ENCODE peak calls at places on chromosome 10, in ten cellular contexts. L is stomach; B is pancreas; G is ovary; T is heart left ventricle; M is IMR-90; J is CD8-positive, alpha-beta memory T cell; Y is uterus; F is NT2/D1; Q is upper lobe of right lung. A is an unnamed sample. For H3K4me1 and H3K27me3, the result is how much of the 10 kb centered on the place peaks cover.

GRCh38 chr10:16521311-16522016 is at the start of gene C1QL3:
- DNase-seq in J (no peak), T (no peak), G (no peak), Y (no peak), F (no peak), Q (no peak), M (peak), B (peak), L (peak), A (no peak)

GRCh38 chr10:89566095-89566950 is 30.9 kb upstream of the SLC16A12 start:
- DNase-seq in Q (no peak), B (no peak), T (no peak), F (no peak), L (no peak), J (no peak), M (no peak), Y (no peak), G (no peak), A (no peak)

GRCh38 chr10:32295027-32295426 is 51.9 kb downstream of the EPC1 start:
- DNase-seq in T (no peak), G (no peak), F (no peak), L (no peak), M (no peak), J (no peak), Y (no peak), B (no peak), Q (no peak), A (no peak)

GRCh38 chr10:80443531-80443974 is 10.6 kb upstream of the TSPAN14 start:
- DNase-seq in L (no peak), T (no peak), M (no peak), F (no peak), Q (no peak), G (no peak), J (no peak), Y (no peak), B (no peak), A (no peak)

GRCh38 chr10:24917979-24918378 is 34.4 kb downstream of the PRTFDC1 start:
- DNase-seq in L (no peak), T (no peak), M (no peak), F (no peak), J (no peak), G (no peak), B (no peak), Q (no peak), Y (no peak), A (no peak)

GRCh38 chr10:118689070-118689858 is 65.5 kb downstream of the CACUL1 start:
- DNase-seq in T (no peak), Y (no peak), B (no peak), F (no peak), G (no peak), Q (no peak), M (no peak), L (no peak), J (no peak), A (no peak)

GRCh38 chr10:3766046-3766761 is 18.8 kb downstream of the KLF6 start:
- DNase-seq in G (no peak), B (no peak), T (no peak), L (no peak), Y (peak), Q (no peak), M (peak), J (no peak), F (no peak), A (no peak)

GRCh38 chr10:103888113-103888841 is 29.7 kb downstream of the STN1 start:
- DNase-seq in Y (peak), G (peak), J (no peak), B (peak), L (peak), F (no peak), M (peak), Q (peak), T (peak), A (peak)

GRCh38 chr10:36612436-36612835 is 513.0 kb upstream of the ANKRD30A start:
- DNase-seq in Y (no peak), F (no peak), M (no peak), T (no peak), J (no peak), L (no peak), B (no peak), G (no peak), Q (no peak), A (no peak)

GRCh38 chr10:113071446-113071845 is 121.4 kb downstream of the TCF7L2 start:
- DNase-seq in T (peak), J (no peak), G (peak), B (peak), M (peak), L (peak), F (no peak), Y (peak), Q (no peak), A (no peak)

DNA sequence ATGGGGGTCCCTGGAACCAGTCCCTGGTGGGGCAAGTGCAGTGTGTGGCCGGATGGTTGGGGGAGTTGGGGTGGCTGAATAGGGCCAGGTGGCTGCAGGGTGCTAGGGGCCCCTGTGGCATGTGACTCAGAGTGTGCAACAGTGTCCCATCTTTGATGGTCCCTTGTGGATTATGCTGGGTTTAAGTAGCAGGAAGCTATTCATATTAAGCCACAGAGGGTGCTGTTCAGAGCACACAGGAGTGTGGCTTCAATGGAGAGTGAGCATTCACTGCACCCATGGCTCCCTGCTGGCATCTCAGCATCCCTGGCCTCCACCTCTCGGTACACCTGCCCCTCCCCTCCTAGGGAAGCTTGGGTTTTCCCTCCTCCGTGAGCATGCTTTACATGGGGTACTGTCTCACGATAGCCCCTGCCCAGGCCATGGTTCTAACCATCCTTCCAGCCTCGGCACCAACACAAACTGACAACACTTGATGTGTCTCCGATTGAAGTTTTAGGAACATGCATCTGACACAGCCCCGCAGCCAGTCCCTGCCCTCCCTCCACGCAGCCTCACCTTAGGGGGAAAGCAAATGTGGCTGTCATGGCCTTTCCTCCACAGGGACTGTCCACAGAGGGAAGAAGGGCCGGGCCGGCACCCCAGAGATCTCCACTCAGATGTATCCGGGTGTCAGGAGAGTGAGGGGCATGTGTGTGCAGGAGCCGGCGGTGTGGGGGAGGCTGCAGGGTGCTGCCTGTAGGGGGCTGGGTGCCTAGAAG is 30.4 kb upstream of the PPIF start:
- DNase-seq in T (no peak), Y (no peak), F (no peak), Q (peak), J (no peak), L (no peak), G (no peak), B (no peak), M (peak), A (no peak)
- H3K4me1 ChIP-seq in T (half or more), Y (under half), F (under half), Q (under half), J (half or more), L (under half), G (under half), B (under half), M (under half), A (under half)

GRCh38 chr10:71982269-71983178 is 18.3 kb downstream of the CHST3 start:
- DNase-seq in J (no peak), G (no peak), L (no peak), F (no peak), B (no peak), T (no peak), Y (no peak), M (no peak), Q (no peak), A (no peak)
- H3K27me3 ChIP-seq in J (under half), G (under half), L (under half), F (under half), B (under half), T (under half), Y (under half), M (under half), Q (under half), A (under half)

GRCh38 chr10:14595526-14596182 is 179.0 kb downstream of the FAM107B start:
- DNase-seq in B (no peak), J (no peak), Y (no peak), T (no peak), M (no peak), G (no peak), L (no peak), F (no peak), Q (no peak), A (no peak)

GRCh38 chr10:14600065-14600464 is 174.6 kb downstream of the FAM107B start:
- DNase-seq in F (no peak), T (no peak), Q (no peak), L (no peak), M (no peak), B (no peak), J (no peak), Y (no peak), G (no peak), A (no peak)

GRCh38 chr10:14602807-14603538 is 171.7 kb downstream of the FAM107B start:
- DNase-seq in M (peak), G (no peak), Q (no peak), T (no peak), B (no peak), Y (no peak), J (no peak), L (no peak), F (no peak), A (no peak)

GRCh38 chr10:14601872-14602725 is 172.6 kb downstream of the FAM107B start:
- DNase-seq in G (no peak), Y (peak), M (peak), F (no peak), L (peak), T (no peak), B (peak), Q (no peak), J (peak), A (peak)

DNA sequence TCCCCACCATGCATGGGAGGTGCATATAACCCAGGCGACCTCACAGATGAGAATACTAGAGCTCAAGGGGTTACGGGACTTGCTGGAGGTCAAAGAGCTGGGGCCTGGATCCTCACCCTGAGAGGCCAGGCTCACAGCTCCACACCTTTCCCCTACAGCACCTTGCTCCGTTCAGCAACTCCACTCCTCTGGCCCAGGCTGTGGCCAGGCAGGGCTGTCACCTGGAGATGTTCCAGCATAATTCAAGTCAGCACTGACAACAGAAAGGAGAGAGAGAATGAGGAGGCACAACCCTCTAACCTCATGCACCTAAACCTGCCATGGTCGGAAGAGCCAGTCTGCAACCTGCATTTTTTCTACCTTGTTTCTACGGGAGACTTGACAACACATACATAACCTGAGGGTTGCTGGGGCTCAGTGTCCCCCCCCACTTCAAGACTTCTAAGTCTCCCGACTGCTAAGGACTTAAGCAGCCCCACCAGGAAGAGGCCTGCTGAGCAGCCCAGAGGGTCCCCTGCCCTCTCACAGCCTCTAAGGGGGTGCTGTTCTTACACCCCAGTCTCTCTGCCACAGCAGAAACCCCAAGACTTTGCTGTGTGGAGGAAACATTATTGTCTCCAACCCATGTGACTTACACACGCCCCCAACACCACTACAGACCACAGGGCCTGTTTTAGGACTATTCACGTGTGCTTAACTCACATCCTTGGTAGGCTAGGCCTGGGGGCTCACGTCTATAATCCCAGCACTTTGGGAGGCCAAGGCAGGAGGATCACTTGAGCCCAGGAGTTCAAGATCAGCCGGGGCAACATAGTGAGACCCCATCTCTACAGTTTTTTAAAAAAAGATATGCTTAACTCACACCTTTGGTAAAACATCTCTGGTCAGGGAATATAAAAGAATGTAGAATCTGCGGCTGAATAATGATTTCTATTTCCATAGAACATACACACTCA is 175.6 kb downstream of the FAM107B start:
- DNase-seq in L (peak), F (no peak), Q (no peak), J (peak), M (no peak), B (no peak), T (no peak), Y (no peak), G (no peak), A (no peak)
- H3K4me1 ChIP-seq in L (under half), F (under half), Q (under half), J (under half), M (under half), B (under half), T (under half), Y (under half), G (under half), A (half or more)

GRCh38 chr10:100330128-100330527 is at the start of gene PKD2L1:
- DNase-seq in F (no peak), B (no peak), G (no peak), L (no peak), M (no peak), Q (no peak), J (no peak), Y (no peak), T (no peak), A (no peak)

GRCh38 chr10:100325164-100325563 is 4.9 kb downstream of the PKD2L1 start:
- DNase-seq in M (no peak), Q (no peak), Y (no peak), B (no peak), J (no peak), G (no peak), L (no peak), T (no peak), F (no peak), A (no peak)

GRCh38 chr10:100327701-100328009 is 2.4 kb downstream of the PKD2L1 start:
- DNase-seq in L (no peak), Y (no peak), Q (no peak), B (no peak), M (no peak), F (no peak), J (no peak), G (no peak), T (no peak), A (no peak)

GRCh38 chr10:100327007-100327700 is 2.9 kb downstream of the PKD2L1 start:
- DNase-seq in B (no peak), G (no peak), T (no peak), J (no peak), L (peak), F (no peak), Y (no peak), Q (no peak), M (peak), A (no peak)

GRCh38 chr10:100328198-100328597 is 1.8 kb downstream of the PKD2L1 start:
- DNase-seq in Q (no peak), F (no peak), Y (no peak), B (no peak), L (no peak), T (no peak), M (no peak), G (no peak), J (no peak), A (no peak)
- H3K27me3 ChIP-seq in Q (under half), F (under half), Y (under half), B (under half), L (under half), T (under half), M (half or more), G (under half), J (under half), A (under half)